ENCODE peak calls at places on chromosomes 2 and 18, in six cellular contexts. One of them, this sample, is unnamed.

GRCh38 chr18:33356735-33357134 is 83.8 kb downstream of the CCDC178 start:
- DNase-seq in GM12891: no peak
- DNase-seq in GM12878: no peak
- DNase-seq in K562: no peak
- DNase-seq in H1: no peak
- DNase-seq in HepG2: no peak
- DNase-seq in this sample: no peak

GRCh38 chr2:239025951-239026461 is 178.1 kb downstream of the TWIST2 start:
- DNase-seq in GM12891: no peak
- DNase-seq in GM12878: no peak
- DNase-seq in K562: no peak
- DNase-seq in H1: no peak
- DNase-seq in HepG2: no peak
- DNase-seq in this sample: no peak

GRCh38 chr2:216234106-216234505 is 125.0 kb downstream of the XRCC5 start:
- DNase-seq in GM12891: no peak
- DNase-seq in GM12878: no peak
- DNase-seq in K562: no peak
- DNase-seq in H1: no peak
- DNase-seq in HepG2: no peak
- DNase-seq in this sample: no peak

GRCh38 chr18:8163287-8163959 is 445.8 kb upstream of the RAB12 start:
- DNase-seq in GM12891: no peak
- DNase-seq in GM12878: no peak
- DNase-seq in K562: no peak
- DNase-seq in H1: no peak
- DNase-seq in HepG2: no peak
- DNase-seq in this sample: no peak

GRCh38 chr2:158457826-158458616 is 1.3 kb downstream of the PKP4 start:
- DNase-seq in GM12891: peak
- DNase-seq in GM12878: no peak
- DNase-seq in K562: peak
- DNase-seq in H1: peak
- DNase-seq in HepG2: peak
- DNase-seq in this sample: peak

GRCh38 chr2:96530474-96531357 is 5.8 kb upstream of the ARID5A start:
- DNase-seq in GM12891: no peak
- DNase-seq in GM12878: no peak
- DNase-seq in K562: no peak
- DNase-seq in H1: no peak
- DNase-seq in HepG2: no peak
- DNase-seq in this sample: no peak

GRCh38 chr2:3223080-3223923 is 154.3 kb downstream of the EIPR1 start:
- DNase-seq in GM12891: no peak
- DNase-seq in GM12878: peak
- DNase-seq in K562: no peak
- DNase-seq in H1: no peak
- DNase-seq in HepG2: no peak
- DNase-seq in this sample: peak

GRCh38 chr18:70329076-70329475 is 40.2 kb downstream of the SOCS6 start:
- DNase-seq in GM12891: no peak
- DNase-seq in GM12878: no peak
- DNase-seq in K562: no peak
- DNase-seq in H1: no peak
- DNase-seq in HepG2: no peak
- DNase-seq in this sample: no peak

GRCh38 chr2:237689569-237690131 is 62.3 kb downstream of the LRRFIP1 start:
- DNase-seq in GM12891: no peak
- DNase-seq in GM12878: no peak
- DNase-seq in K562: no peak
- DNase-seq in H1: no peak
- DNase-seq in HepG2: no peak
- DNase-seq in this sample: no peak

GRCh38 chr2:218130373-218130772 is 4.5 kb downstream of the CXCR2 start:
- DNase-seq in GM12891: no peak
- DNase-seq in GM12878: no peak
- DNase-seq in K562: no peak
- DNase-seq in H1: no peak
- DNase-seq in HepG2: no peak
- DNase-seq in this sample: no peak

GRCh38 chr2:45180784-45181183 is 171.5 kb upstream of the SIX2 start:
- DNase-seq in GM12891: no peak
- DNase-seq in GM12878: no peak
- DNase-seq in K562: no peak
- DNase-seq in H1: no peak
- DNase-seq in HepG2: no peak
- DNase-seq in this sample: no peak

GRCh38 chr2:9944330-9944758 is 7.1 kb upstream of the GRHL1 start:
- DNase-seq in GM12891: no peak
- DNase-seq in GM12878: no peak
- DNase-seq in K562: peak
- DNase-seq in H1: no peak
- DNase-seq in HepG2: peak
- DNase-seq in this sample: no peak

GRCh38 chr2:12856934-12857660 is 140.4 kb downstream of the TRIB2 start:
- DNase-seq in GM12891: no peak
- DNase-seq in GM12878: no peak
- DNase-seq in K562: no peak
- DNase-seq in H1: no peak
- DNase-seq in HepG2: no peak
- DNase-seq in this sample: no peak

GRCh38 chr18:3368193-3368592 is 81.8 kb upstream of the TGIF1 start:
- DNase-seq in GM12891: no peak
- DNase-seq in GM12878: no peak
- DNase-seq in K562: no peak
- DNase-seq in H1: no peak
- DNase-seq in HepG2: no peak
- DNase-seq in this sample: no peak

GRCh38 chr2:236180831-236181453 is 12.8 kb upstream of the GBX2 start:
- DNase-seq in GM12891: no peak
- DNase-seq in GM12878: no peak
- DNase-seq in K562: peak
- DNase-seq in H1: no peak
- DNase-seq in HepG2: peak
- DNase-seq in this sample: no peak

GRCh38 chr2:184047536-184047935 is 550.8 kb upstream of the ZNF804A start:
- DNase-seq in GM12891: no peak
- DNase-seq in GM12878: no peak
- DNase-seq in K562: no peak
- DNase-seq in H1: no peak
- DNase-seq in HepG2: no peak
- DNase-seq in this sample: no peak

GRCh38 chr18:61992923-61993322 is 100.1 kb upstream of the RNF152 start:
- DNase-seq in GM12891: no peak
- DNase-seq in GM12878: no peak
- DNase-seq in K562: no peak
- DNase-seq in H1: no peak
- DNase-seq in HepG2: peak
- DNase-seq in this sample: no peak

GRCh38 chr2:198231562-198231961 is 427.2 kb downstream of the PLCL1 start:
- DNase-seq in GM12891: no peak
- DNase-seq in GM12878: no peak
- DNase-seq in K562: no peak
- DNase-seq in H1: no peak
- DNase-seq in HepG2: no peak
- DNase-seq in this sample: no peak

GRCh38 chr2:236968101-236968886 is 117.4 kb upstream of the COPS8 start:
- DNase-seq in GM12891: no peak
- DNase-seq in GM12878: peak
- DNase-seq in K562: no peak
- DNase-seq in H1: no peak
- DNase-seq in HepG2: peak
- DNase-seq in this sample: no peak

GRCh38 chr2:165675551-165675968 is 118.5 kb downstream of the GALNT3 start:
- DNase-seq in GM12891: no peak
- DNase-seq in GM12878: no peak
- DNase-seq in K562: no peak
- DNase-seq in H1: no peak
- DNase-seq in HepG2: no peak
- DNase-seq in this sample: no peak

DNA sequence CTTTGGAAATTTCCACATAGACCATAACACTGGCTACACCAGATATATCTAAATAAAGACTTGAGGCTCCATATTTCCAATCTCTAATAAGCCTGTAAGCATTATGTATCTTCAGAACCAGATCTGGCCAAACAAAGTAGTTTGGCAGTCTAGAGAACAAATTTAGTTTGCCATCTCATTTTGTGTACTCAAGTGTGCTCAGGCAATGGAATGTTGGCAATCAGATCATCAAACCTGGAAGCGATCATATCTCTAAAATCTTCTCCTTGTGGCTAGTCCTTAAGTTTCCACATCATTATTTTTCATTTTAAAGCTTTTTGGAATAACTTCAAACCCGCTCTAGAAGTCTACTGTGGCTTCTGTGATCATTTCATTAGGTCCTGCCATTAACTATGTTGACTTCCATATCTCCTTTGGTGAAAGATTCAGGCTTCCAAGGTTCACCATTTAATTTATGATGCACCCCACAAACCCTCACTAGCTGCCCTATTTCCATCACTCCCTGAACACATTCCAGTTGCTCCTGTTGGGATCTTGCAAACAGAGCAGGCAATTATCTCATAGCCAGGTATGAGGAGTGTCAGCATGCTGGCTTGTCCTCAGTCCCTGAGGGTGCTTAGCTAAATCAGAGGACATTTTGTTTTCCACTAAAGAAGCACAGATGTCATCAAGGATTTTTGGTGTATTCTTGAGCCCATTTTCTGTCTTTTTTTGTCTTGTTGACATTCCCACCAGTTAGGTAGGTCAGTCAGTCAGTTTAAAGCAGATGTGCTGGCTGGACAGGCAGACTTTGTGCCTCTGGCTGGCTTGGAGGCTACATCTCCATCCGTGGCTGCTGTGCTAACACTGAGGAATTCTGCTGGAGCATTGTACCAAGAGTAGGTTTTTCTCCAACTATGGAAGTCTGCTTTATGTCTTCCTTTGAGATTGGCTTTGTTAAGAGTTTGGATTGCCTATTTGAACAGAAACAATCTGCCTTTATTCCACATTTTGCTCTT is 46.3 kb downstream of the WDR75 start:
- DNase-seq in GM12891: no peak
- DNase-seq in GM12878: no peak
- DNase-seq in K562: no peak
- DNase-seq in H1: no peak
- DNase-seq in HepG2: no peak
- DNase-seq in this sample: no peak
- TF ChIP-seq POLR2AphosphoS5 in GM12891: no peak
- TF ChIP-seq POLR2AphosphoS5 in GM12878: no peak
- TF ChIP-seq POLR2AphosphoS5 in K562: no peak
- TF ChIP-seq POLR2AphosphoS5 in H1: no peak
- TF ChIP-seq POLR2AphosphoS5 in HepG2: no peak
- TF ChIP-seq POLR2AphosphoS5 in this sample: no peak

DNA sequence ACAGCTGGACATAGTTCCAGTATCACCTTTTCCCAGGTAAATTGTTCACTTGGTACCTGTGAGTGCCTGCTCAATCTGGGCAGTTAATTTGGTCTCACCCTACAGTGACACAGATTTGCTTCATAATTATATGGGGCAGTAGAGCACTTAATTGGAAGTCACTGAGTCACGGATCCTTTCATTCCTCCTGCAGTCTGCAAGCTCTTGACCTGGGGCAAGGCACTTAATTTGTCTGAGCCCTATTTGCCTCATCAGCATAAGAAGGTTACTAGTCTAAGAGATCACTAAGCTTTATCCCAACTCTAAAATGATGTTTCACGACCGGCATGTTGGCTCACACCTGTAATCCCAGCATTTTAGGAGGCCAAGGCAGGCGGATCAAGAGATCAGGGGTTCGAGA is 8.9 kb downstream of the FBXO36 start:
- DNase-seq in GM12891: no peak
- DNase-seq in GM12878: no peak
- DNase-seq in K562: no peak
- DNase-seq in H1: no peak
- DNase-seq in HepG2: no peak
- DNase-seq in this sample: no peak
- TF ChIP-seq POLR2A in GM12891: no peak
- TF ChIP-seq POLR2A in GM12878: no peak
- TF ChIP-seq POLR2A in K562: no peak
- TF ChIP-seq POLR2A in H1: no peak
- TF ChIP-seq POLR2A in HepG2: no peak
- TF ChIP-seq POLR2A in this sample: no peak

DNA sequence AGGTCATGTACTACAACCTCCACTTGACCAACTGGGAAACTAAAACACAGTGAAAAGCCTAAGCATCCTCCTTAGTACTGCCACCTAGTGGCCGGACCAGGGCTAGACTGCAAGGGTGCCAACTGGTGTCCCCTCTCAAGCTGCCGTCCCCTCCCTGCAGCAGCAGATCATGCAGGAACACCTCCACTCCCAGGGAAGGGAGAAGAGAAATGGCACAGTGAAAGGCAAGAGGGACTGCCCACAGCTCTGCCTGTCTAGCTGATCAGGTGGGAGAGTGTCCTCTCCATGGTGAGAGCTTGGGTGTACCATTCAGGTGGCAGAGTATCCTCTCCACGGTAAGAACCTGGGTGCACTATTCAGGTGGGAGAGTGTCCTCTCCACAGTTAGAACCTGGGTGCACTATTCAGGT is 78.1 kb downstream of the AAK1 start:
- DNase-seq in GM12891: peak
- DNase-seq in GM12878: peak
- DNase-seq in K562: peak
- DNase-seq in H1: peak
- DNase-seq in HepG2: peak
- DNase-seq in this sample: peak
- TF ChIP-seq TAF1 in GM12891: no peak
- TF ChIP-seq TAF1 in GM12878: no peak
- TF ChIP-seq TAF1 in K562: no peak
- TF ChIP-seq TAF1 in H1: no peak
- TF ChIP-seq TAF1 in HepG2: no peak
- TF ChIP-seq TAF1 in this sample: no peak

GRCh38 chr2:219426068-219426443 is 7.9 kb downstream of the DES start:
- DNase-seq in GM12891: no peak
- DNase-seq in GM12878: no peak
- DNase-seq in K562: no peak
- DNase-seq in H1: no peak
- DNase-seq in HepG2: no peak
- DNase-seq in this sample: no peak
- TF ChIP-seq POLR2AphosphoS5 in GM12891: no peak
- TF ChIP-seq POLR2AphosphoS5 in GM12878: no peak
- TF ChIP-seq POLR2AphosphoS5 in K562: no peak
- TF ChIP-seq POLR2AphosphoS5 in H1: no peak
- TF ChIP-seq POLR2AphosphoS5 in HepG2: no peak
- TF ChIP-seq POLR2AphosphoS5 in this sample: no peak

This sample was measured in GM12892.